ENCODE peak calls at places on chromosomes 7 and 10, in four cellular contexts. P, B, Y and A are unnamed samples.

GRCh38 chr7:106658504-106659368 is 2.2 kb downstream of the CCDC71L start:
- DNase-seq in P (no peak), B (no peak), Y (no peak), A (no peak)

GRCh38 chr7:2941201-2941859 is 97.2 kb upstream of the GNA12 start:
- DNase-seq in P (no peak), B (no peak), Y (no peak), A (no peak)

GRCh38 chr7:106588576-106589494 is 72.1 kb downstream of the CCDC71L start:
- DNase-seq in P (no peak), B (no peak), Y (no peak), A (no peak)

GRCh38 chr10:64071218-64071617 is 550.0 kb downstream of the REEP3 start:
- DNase-seq in P (peak; percentile 44), B (no peak), Y (no peak), A (no peak)

GRCh38 chr10:36666451-36666850 is 458.9 kb upstream of the ANKRD30A start:
- DNase-seq in P (no peak), B (no peak), Y (no peak), A (no peak)

GRCh38 chr10:24814568-24815313 is 91.1 kb upstream of the ARHGAP21 start:
- DNase-seq in P (peak; percentile 32), B (no peak), Y (no peak), A (peak; percentile 89)

GRCh38 chr7:116955801-116956514 is 2.7 kb downstream of the ST7 start:
- DNase-seq in P (no peak), B (peak; percentile 18), Y (peak; percentile 72), A (no peak)

GRCh38 chr7:2800923-2801682 is 43.0 kb downstream of the GNA12 start:
- DNase-seq in P (peak; percentile 81), B (no peak), Y (no peak), A (peak; percentile 43)

GRCh38 chr7:142917447-142917846 is 16.1 kb downstream of the TRPV5 start:
- DNase-seq in P (no peak), B (no peak), Y (no peak), A (no peak)

GRCh38 chr10:56831681-56832080 is 470.6 kb upstream of the ZWINT start:
- DNase-seq in P (no peak), B (no peak), Y (no peak), A (no peak)

GRCh38 chr7:121531175-121532070 is 135.3 kb upstream of the FAM3C start:
- DNase-seq in P (peak; percentile 21), B (no peak), Y (no peak), A (peak; percentile 39)

GRCh38 chr10:77386833-77387232 is 250.8 kb downstream of the KCNMA1 start:
- DNase-seq in P (peak; percentile 74), B (no peak), Y (no peak), A (no peak)

GRCh38 chr10:102347236-102347828 is 48.2 kb upstream of the NFKB2 start:
- DNase-seq in P (peak; percentile 36), B (no peak), Y (no peak), A (peak; percentile 63)

GRCh38 chr10:42519761-42520460 is 118.5 kb downstream of the ZNF33B start:
- DNase-seq in P (no peak), B (no peak), Y (no peak), A (no peak)

GRCh38 chr10:42992156-42992956 is 84.5 kb upstream of the RET start:
- DNase-seq in P (no peak), B (no peak), Y (no peak), A (no peak)

GRCh38 chr7:155377837-155378579 is 79.9 kb upstream of the EN2 start:
- DNase-seq in P (no peak), B (peak; percentile 40), Y (no peak), A (peak; percentile 36)

GRCh38 chr10:82742901-82743300 is 867.9 kb downstream of the NRG3 start:
- DNase-seq in P (no peak), B (no peak), Y (no peak), A (no peak)
- TF ChIP-seq CTCF in P (no peak), B (no peak), Y (no peak), A (no peak)

GRCh38 chr7:138308116-138308515 is 151.9 kb upstream of the TRIM24 start:
- DNase-seq in P (no peak), B (no peak), Y (no peak), A (no peak)

GRCh38 chr7:138303230-138304070 is 156.6 kb upstream of the TRIM24 start:
- DNase-seq in P (no peak), B (no peak), Y (no peak), A (no peak)

GRCh38 chr7:138307633-138308032 is 152.4 kb upstream of the TRIM24 start:
- DNase-seq in P (no peak), B (no peak), Y (no peak), A (no peak)

GRCh38 chr7:138299046-138299445 is 161.0 kb upstream of the TRIM24 start:
- DNase-seq in P (no peak), B (no peak), Y (no peak), A (no peak)

DNA sequence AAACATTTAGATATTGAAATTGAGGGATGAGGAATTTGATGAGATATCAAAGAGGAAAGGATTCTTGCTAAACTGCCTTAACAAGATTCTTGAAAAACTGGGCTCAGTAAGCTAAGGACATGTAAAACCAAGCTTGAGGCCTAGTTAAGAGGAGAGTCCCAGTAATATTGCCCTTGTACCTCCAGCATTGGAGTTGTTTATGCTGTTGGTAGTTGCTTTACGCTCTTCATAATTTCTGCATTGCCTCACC is 156.1 kb upstream of the TRIM24 start:
- DNase-seq in P (no peak), B (no peak), Y (no peak), A (no peak)
- TF ChIP-seq CTCF in P (no peak), B (no peak), Y (no peak), A (no peak)

GRCh38 chr7:151174246-151175046 is 7.0 kb upstream of the GBX1 start:
- DNase-seq in P (peak; percentile 8), B (peak; percentile 44), Y (no peak), A (no peak)

GRCh38 chr7:151177310-151177709 is 9.7 kb downstream of the ASB10 start:
- DNase-seq in P (no peak), B (no peak), Y (no peak), A (no peak)

GRCh38 chr7:151175047-151175792 is 7.7 kb upstream of the GBX1 start:
- DNase-seq in P (no peak), B (no peak), Y (no peak), A (no peak)

GRCh38 chr7:151176401-151176800 is 8.9 kb upstream of the GBX1 start:
- DNase-seq in P (no peak), B (no peak), Y (no peak), A (no peak)

DNA sequence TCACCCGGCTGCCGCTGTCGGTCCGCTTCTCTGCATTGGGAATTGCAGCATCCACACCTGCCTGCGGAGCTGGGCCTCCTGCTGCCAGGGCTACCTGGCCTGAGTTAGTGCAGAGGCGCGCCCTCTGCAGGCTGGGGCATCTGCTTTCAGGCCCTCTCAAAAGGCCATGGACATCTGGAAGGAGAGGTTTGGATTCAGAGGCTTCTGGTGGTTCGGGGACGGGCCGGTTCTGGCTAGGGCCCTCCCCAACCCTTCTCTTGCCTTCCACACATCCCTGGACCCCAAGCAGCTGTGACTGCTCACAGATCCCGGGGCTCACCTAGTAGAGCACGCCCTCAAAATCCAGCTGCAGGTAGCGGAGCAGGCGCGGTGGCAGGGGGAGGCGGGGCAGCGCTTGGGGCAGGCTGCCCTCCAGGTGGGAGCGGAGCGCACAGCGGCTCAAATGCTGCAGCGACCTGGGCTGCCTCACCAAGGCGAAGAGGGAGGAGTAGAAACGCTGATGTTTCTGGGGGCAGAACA is 8.4 kb upstream of the GBX1 start:
- DNase-seq in P (no peak), B (no peak), Y (no peak), A (no peak)
- TF ChIP-seq CTCF in P (no peak), B (no peak), Y (peak; percentile 4), A (no peak)

DNA sequence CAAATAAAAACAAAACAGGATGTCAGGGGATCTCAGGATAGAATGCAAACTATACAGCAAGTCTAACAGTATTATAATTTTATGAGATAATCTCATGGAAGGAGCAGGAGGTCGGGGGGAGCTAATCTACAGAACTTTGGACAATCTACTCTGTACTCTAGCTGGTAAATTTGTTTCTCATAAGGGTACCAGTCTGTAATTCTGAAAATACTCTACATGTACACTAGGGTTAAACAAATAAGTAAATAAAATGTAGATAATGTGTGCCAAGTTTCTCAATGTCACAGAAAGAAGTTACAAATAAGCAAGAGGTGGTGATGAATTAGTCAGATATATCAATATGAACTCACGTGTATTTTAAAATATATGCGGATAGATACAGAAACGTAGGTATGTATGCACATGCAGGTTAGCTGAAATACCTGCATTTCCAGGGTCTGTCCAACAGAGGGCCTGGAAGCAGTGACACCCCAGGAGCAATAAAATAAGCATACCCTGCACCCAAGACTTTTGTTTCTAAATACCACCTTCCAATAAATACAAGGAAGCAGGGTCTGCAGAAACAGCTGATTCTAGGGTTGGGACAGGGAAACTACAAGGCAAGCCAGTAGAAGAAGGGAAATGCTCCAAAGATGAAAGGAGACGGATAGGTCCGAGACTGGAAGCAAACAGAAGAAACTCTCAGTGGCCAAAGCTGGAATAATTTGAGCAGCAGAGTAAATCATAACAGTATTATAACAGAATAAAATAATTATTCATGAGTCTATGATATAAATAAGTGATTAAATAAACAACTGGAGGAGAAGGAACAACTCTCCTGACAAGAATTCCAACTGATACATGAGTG is 27.8 kb downstream of the EZH2 start:
- DNase-seq in P (peak; percentile 29), B (peak; percentile 68), Y (no peak), A (peak; percentile 63)
- TF ChIP-seq CTCF in P (peak; percentile 81), B (peak; percentile 85), Y (peak; percentile 71), A (peak; percentile 69)

GRCh38 chr10:98748298-98748697 is 301.6 kb upstream of the HPS1 start:
- DNase-seq in P (peak; percentile 9), B (peak; percentile 20), Y (no peak), A (peak; percentile 62)

GRCh38 chr10:98745645-98746044 is 298.9 kb upstream of the HPS1 start:
- DNase-seq in P (no peak), B (no peak), Y (no peak), A (no peak)
- TF ChIP-seq CTCF in P (no peak), B (no peak), Y (peak; percentile 33), A (no peak)